ENCODE peak calls at places on chromosomes 6 and 20, in six cellular contexts. One of them, this sample, is unnamed.
A peak's percentile ranks its signal among the peaks of the same experiment; 100 is the strongest.

GRCh38 chr6:43705996-43706395 is 18.4 kb upstream of the MRPS18A start:
- DNase-seq in esophagus muscularis mucosa: no peak
- DNase-seq in testis: no peak
- DNase-seq in tibial nerve: no peak
- DNase-seq in uterus: no peak
- DNase-seq in IMR-90: peak; percentile 58
- DNase-seq in this sample: no peak

GRCh38 chr6:99818161-99818560 is 175.9 kb downstream of the MCHR2 start:
- DNase-seq in IMR-90: no peak
- DNase-seq in tibial nerve: no peak
- DNase-seq in testis: no peak
- DNase-seq in esophagus muscularis mucosa: no peak
- DNase-seq in uterus: no peak
- DNase-seq in this sample: no peak

GRCh38 chr20:37693203-37693602 is 627 bp upstream of the CTNNBL1 start:
- DNase-seq in IMR-90: no peak
- DNase-seq in testis: no peak
- DNase-seq in uterus: no peak
- DNase-seq in esophagus muscularis mucosa: no peak
- DNase-seq in tibial nerve: no peak
- DNase-seq in this sample: no peak

GRCh38 chr6:20709451-20709850 is 175.2 kb downstream of the CDKAL1 start:
- DNase-seq in uterus: no peak
- DNase-seq in testis: no peak
- DNase-seq in tibial nerve: no peak
- DNase-seq in IMR-90: no peak
- DNase-seq in esophagus muscularis mucosa: no peak
- DNase-seq in this sample: no peak

GRCh38 chr6:44161997-44162338 is 3.3 kb downstream of the CAPN11 start:
- DNase-seq in uterus: no peak
- DNase-seq in esophagus muscularis mucosa: no peak
- DNase-seq in IMR-90: peak; percentile 67
- DNase-seq in tibial nerve: no peak
- DNase-seq in testis: no peak
- DNase-seq in this sample: no peak

GRCh38 chr20:57857969-57858368 is 148.2 kb upstream of the PMEPA1 start:
- DNase-seq in uterus: no peak
- DNase-seq in testis: no peak
- DNase-seq in IMR-90: no peak
- DNase-seq in tibial nerve: no peak
- DNase-seq in esophagus muscularis mucosa: no peak
- DNase-seq in this sample: no peak

GRCh38 chr6:150417899-150418824 is 49.4 kb downstream of the IYD start:
- DNase-seq in testis: peak; percentile 58
- DNase-seq in tibial nerve: peak; percentile 59
- DNase-seq in esophagus muscularis mucosa: no peak
- DNase-seq in IMR-90: peak; percentile 84
- DNase-seq in uterus: no peak
- DNase-seq in this sample: no peak

GRCh38 chr20:25043499-25044260 is 14.3 kb downstream of the ACSS1 start:
- DNase-seq in testis: no peak
- DNase-seq in uterus: no peak
- DNase-seq in esophagus muscularis mucosa: no peak
- DNase-seq in IMR-90: no peak
- DNase-seq in tibial nerve: no peak
- DNase-seq in this sample: no peak

GRCh38 chr6:1712451-1712850 is 102.7 kb downstream of the FOXC1 start:
- DNase-seq in uterus: no peak
- DNase-seq in tibial nerve: no peak
- DNase-seq in IMR-90: no peak
- DNase-seq in testis: no peak
- DNase-seq in esophagus muscularis mucosa: no peak
- DNase-seq in this sample: no peak

GRCh38 chr6:143245656-143246055 is 185.0 kb downstream of the AIG1 start:
- DNase-seq in esophagus muscularis mucosa: no peak
- DNase-seq in tibial nerve: no peak
- DNase-seq in IMR-90: no peak
- DNase-seq in testis: no peak
- DNase-seq in uterus: no peak
- DNase-seq in this sample: no peak

GRCh38 chr6:142301421-142302391 is at the start of gene ADGRG6:
- DNase-seq in esophagus muscularis mucosa: no peak
- DNase-seq in tibial nerve: no peak
- DNase-seq in IMR-90: peak; percentile 28
- DNase-seq in uterus: no peak
- DNase-seq in testis: peak; percentile 32
- DNase-seq in this sample: no peak

GRCh38 chr20:35845561-35845960 is 73.7 kb downstream of the PHF20 start:
- DNase-seq in uterus: no peak
- DNase-seq in esophagus muscularis mucosa: no peak
- DNase-seq in tibial nerve: no peak
- DNase-seq in testis: no peak
- DNase-seq in IMR-90: peak; percentile 50
- DNase-seq in this sample: no peak
- H3K36me3 ChIP-seq in uterus: no peaks in the 10 kb centered on the region
- H3K36me3 ChIP-seq in esophagus muscularis mucosa: peaks cover 43% of the 10 kb centered on the region
- H3K36me3 ChIP-seq in tibial nerve: no peaks in the 10 kb centered on the region
- H3K36me3 ChIP-seq in testis: no peaks in the 10 kb centered on the region
- H3K36me3 ChIP-seq in IMR-90: peaks cover 24% of the 10 kb centered on the region
- H3K36me3 ChIP-seq in this sample: no peaks in the 10 kb centered on the region

GRCh38 chr20:63701329-63702035 is 5.0 kb downstream of the TNFRSF6B start:
- DNase-seq in tibial nerve: peak; percentile 4
- DNase-seq in esophagus muscularis mucosa: no peak
- DNase-seq in testis: no peak
- DNase-seq in uterus: no peak
- DNase-seq in IMR-90: no peak
- DNase-seq in this sample: no peak
- TF ChIP-seq POLR2A in tibial nerve: no peak
- TF ChIP-seq POLR2A in esophagus muscularis mucosa: no peak
- TF ChIP-seq POLR2A in testis: no peak
- TF ChIP-seq POLR2A in uterus: no peak
- TF ChIP-seq POLR2A in IMR-90: no peak
- TF ChIP-seq POLR2A in this sample: no peak

GRCh38 chr6:36970892-36971842 is 14.8 kb downstream of the MTCH1 start:
- DNase-seq in IMR-90: no peak
- DNase-seq in testis: no peak
- DNase-seq in uterus: no peak
- DNase-seq in tibial nerve: no peak
- DNase-seq in esophagus muscularis mucosa: no peak
- DNase-seq in this sample: no peak
- H3K36me3 ChIP-seq in IMR-90: peaks cover 90% of the 10 kb centered on the region
- H3K36me3 ChIP-seq in testis: no peaks in the 10 kb centered on the region
- H3K36me3 ChIP-seq in uterus: no peaks in the 10 kb centered on the region
- H3K36me3 ChIP-seq in tibial nerve: peaks cover 21% of the 10 kb centered on the region
- H3K36me3 ChIP-seq in esophagus muscularis mucosa: peaks cover 98% of the 10 kb centered on the region
- H3K36me3 ChIP-seq in this sample: peaks cover 67% of the 10 kb centered on the region

DNA sequence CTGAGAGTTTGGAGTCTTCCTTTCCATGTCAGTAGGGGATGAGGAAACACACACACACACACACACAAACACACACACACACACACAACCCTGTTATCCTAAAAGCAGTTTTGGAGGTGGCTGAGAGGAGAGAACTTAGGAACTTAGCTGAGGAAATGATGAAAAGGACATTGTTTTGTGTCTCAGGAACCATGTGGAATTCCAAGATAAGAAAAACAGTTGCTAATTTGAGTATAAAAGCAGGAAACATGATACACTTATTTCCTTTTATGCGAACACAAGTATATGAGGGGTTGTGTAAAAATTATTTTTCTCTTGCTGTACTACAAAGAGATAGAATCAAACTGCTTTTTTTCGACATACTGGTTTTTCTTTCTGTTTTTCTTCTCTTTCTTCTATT is at the start of gene MYCT1:
- DNase-seq in uterus: no peak
- DNase-seq in IMR-90: peak; percentile 18
- DNase-seq in esophagus muscularis mucosa: no peak
- DNase-seq in tibial nerve: no peak
- DNase-seq in testis: no peak
- DNase-seq in this sample: no peak
- TF ChIP-seq POLR2A in uterus: peak; percentile 11
- TF ChIP-seq POLR2A in IMR-90: no peak
- TF ChIP-seq POLR2A in esophagus muscularis mucosa: no peak
- TF ChIP-seq POLR2A in tibial nerve: no peak
- TF ChIP-seq POLR2A in testis: no peak
- TF ChIP-seq POLR2A in this sample: no peak

This sample was measured in esophagus squamous epithelium.